ENCODE peak calls at places on chromosome 9, in five cellular contexts. One of them, this sample, is unnamed.

GRCh38 chr9:36443581-36443980 is 43.5 kb upstream of the RNF38 start:
- DNase-seq in neural progenitor cell: no peak
- DNase-seq in adrenal gland: no peak
- DNase-seq in HCT116: no peak
- DNase-seq in tibial nerve: no peak
- DNase-seq in this sample: no peak

GRCh38 chr9:134325813-134326753 is at the start of gene RXRA:
- DNase-seq in neural progenitor cell: peak; percentile 94
- DNase-seq in adrenal gland: peak; percentile 85
- DNase-seq in HCT116: no peak
- DNase-seq in tibial nerve: peak; percentile 73
- DNase-seq in this sample: peak; percentile 80

GRCh38 chr9:88110026-88110425 is 28.2 kb downstream of the SPATA31C2 start:
- DNase-seq in neural progenitor cell: no peak
- DNase-seq in adrenal gland: no peak
- DNase-seq in HCT116: no peak
- DNase-seq in tibial nerve: no peak
- DNase-seq in this sample: no peak

GRCh38 chr9:107312651-107313050 is 29.6 kb downstream of the RAD23B start:
- DNase-seq in neural progenitor cell: peak; percentile 58
- DNase-seq in adrenal gland: no peak
- DNase-seq in HCT116: no peak
- DNase-seq in tibial nerve: no peak
- DNase-seq in this sample: no peak

GRCh38 chr9:19102181-19102630 is 498 bp downstream of the HAUS6 start:
- DNase-seq in neural progenitor cell: peak; percentile 42
- DNase-seq in adrenal gland: no peak
- DNase-seq in HCT116: no peak
- DNase-seq in tibial nerve: no peak
- DNase-seq in this sample: peak; percentile 6

GRCh38 chr9:134136117-134136996 is 475 bp downstream of the WDR5 start:
- DNase-seq in neural progenitor cell: peak; percentile 63
- DNase-seq in adrenal gland: peak; percentile 32
- DNase-seq in HCT116: no peak
- DNase-seq in tibial nerve: no peak
- DNase-seq in this sample: peak; percentile 4

GRCh38 chr9:73437758-73438157 is 286.1 kb downstream of the ANXA1 start:
- DNase-seq in neural progenitor cell: no peak
- DNase-seq in adrenal gland: no peak
- DNase-seq in HCT116: peak; percentile 3
- DNase-seq in tibial nerve: no peak
- DNase-seq in this sample: no peak

GRCh38 chr9:78786794-78787193 is 489.9 kb downstream of the PSAT1 start:
- DNase-seq in neural progenitor cell: no peak
- DNase-seq in adrenal gland: no peak
- DNase-seq in HCT116: no peak
- DNase-seq in tibial nerve: no peak
- DNase-seq in this sample: no peak

GRCh38 chr9:16612627-16613026 is 257.8 kb downstream of the BNC2 start:
- DNase-seq in neural progenitor cell: no peak
- DNase-seq in adrenal gland: no peak
- DNase-seq in HCT116: no peak
- DNase-seq in tibial nerve: no peak
- DNase-seq in this sample: no peak

GRCh38 chr9:118583414-118583813 is 785.8 kb downstream of the BRINP1 start:
- DNase-seq in neural progenitor cell: no peak
- DNase-seq in adrenal gland: no peak
- DNase-seq in HCT116: no peak
- DNase-seq in tibial nerve: no peak
- DNase-seq in this sample: no peak

GRCh38 chr9:90966475-90967150 is 165.0 kb downstream of the SYK start:
- DNase-seq in neural progenitor cell: no peak
- DNase-seq in adrenal gland: no peak
- DNase-seq in HCT116: no peak
- DNase-seq in tibial nerve: no peak
- DNase-seq in this sample: no peak

GRCh38 chr9:125460883-125461475 is 199.4 kb downstream of the GAPVD1 start:
- DNase-seq in neural progenitor cell: no peak
- DNase-seq in adrenal gland: no peak
- DNase-seq in HCT116: no peak
- DNase-seq in tibial nerve: no peak
- DNase-seq in this sample: no peak

GRCh38 chr9:2120926-2121689 is 106.0 kb downstream of the SMARCA2 start:
- DNase-seq in neural progenitor cell: no peak
- DNase-seq in adrenal gland: peak; percentile 34
- DNase-seq in HCT116: peak; percentile 7
- DNase-seq in tibial nerve: no peak
- DNase-seq in this sample: peak; percentile 15

GRCh38 chr9:105713939-105714331 is 19.6 kb downstream of the TMEM38B start:
- DNase-seq in neural progenitor cell: no peak
- DNase-seq in adrenal gland: no peak
- DNase-seq in HCT116: no peak
- DNase-seq in tibial nerve: no peak
- DNase-seq in this sample: no peak

GRCh38 chr9:69502671-69503301 is 169.4 kb downstream of the APBA1 start:
- DNase-seq in neural progenitor cell: no peak
- DNase-seq in adrenal gland: no peak
- DNase-seq in HCT116: no peak
- DNase-seq in tibial nerve: no peak
- DNase-seq in this sample: no peak

GRCh38 chr9:16069671-16070586 is 517.1 kb downstream of the CCDC171 start:
- DNase-seq in neural progenitor cell: peak; percentile 33
- DNase-seq in adrenal gland: no peak
- DNase-seq in HCT116: no peak
- DNase-seq in tibial nerve: no peak
- DNase-seq in this sample: no peak

GRCh38 chr9:111975709-111976108 is 79.1 kb downstream of the UGCG start:
- DNase-seq in neural progenitor cell: peak; percentile 40
- DNase-seq in adrenal gland: peak; percentile 44
- DNase-seq in HCT116: peak; percentile 32
- DNase-seq in tibial nerve: no peak
- DNase-seq in this sample: peak; percentile 22
- TF ChIP-seq CTCF in neural progenitor cell: peak; percentile 27
- TF ChIP-seq CTCF in adrenal gland: no peak
- TF ChIP-seq CTCF in HCT116: peak; percentile 31
- TF ChIP-seq CTCF in tibial nerve: no peak
- TF ChIP-seq CTCF in this sample: no peak

GRCh38 chr9:131722260-131722659 is 17.6 kb downstream of the RAPGEF1 start:
- DNase-seq in neural progenitor cell: no peak
- DNase-seq in adrenal gland: no peak
- DNase-seq in HCT116: no peak
- DNase-seq in tibial nerve: no peak
- DNase-seq in this sample: no peak
- TF ChIP-seq CTCF in neural progenitor cell: no peak
- TF ChIP-seq CTCF in adrenal gland: no peak
- TF ChIP-seq CTCF in HCT116: no peak
- TF ChIP-seq CTCF in tibial nerve: no peak
- TF ChIP-seq CTCF in this sample: no peak

GRCh38 chr9:137174722-137175293 is 3.0 kb upstream of the TMEM210 start:
- DNase-seq in neural progenitor cell: peak; percentile 55
- DNase-seq in adrenal gland: no peak
- DNase-seq in HCT116: no peak
- DNase-seq in tibial nerve: no peak
- DNase-seq in this sample: no peak
- TF ChIP-seq CTCF in neural progenitor cell: no peak
- TF ChIP-seq CTCF in adrenal gland: no peak
- TF ChIP-seq CTCF in HCT116: no peak
- TF ChIP-seq CTCF in tibial nerve: no peak
- TF ChIP-seq CTCF in this sample: no peak

GRCh38 chr9:12698986-12699385 is 5.8 kb downstream of the TYRP1 start:
- DNase-seq in neural progenitor cell: no peak
- DNase-seq in adrenal gland: no peak
- DNase-seq in HCT116: no peak
- DNase-seq in tibial nerve: no peak
- DNase-seq in this sample: no peak
- TF ChIP-seq CTCF in neural progenitor cell: peak; percentile 26
- TF ChIP-seq CTCF in adrenal gland: no peak
- TF ChIP-seq CTCF in HCT116: no peak
- TF ChIP-seq CTCF in tibial nerve: no peak
- TF ChIP-seq CTCF in this sample: no peak

DNA sequence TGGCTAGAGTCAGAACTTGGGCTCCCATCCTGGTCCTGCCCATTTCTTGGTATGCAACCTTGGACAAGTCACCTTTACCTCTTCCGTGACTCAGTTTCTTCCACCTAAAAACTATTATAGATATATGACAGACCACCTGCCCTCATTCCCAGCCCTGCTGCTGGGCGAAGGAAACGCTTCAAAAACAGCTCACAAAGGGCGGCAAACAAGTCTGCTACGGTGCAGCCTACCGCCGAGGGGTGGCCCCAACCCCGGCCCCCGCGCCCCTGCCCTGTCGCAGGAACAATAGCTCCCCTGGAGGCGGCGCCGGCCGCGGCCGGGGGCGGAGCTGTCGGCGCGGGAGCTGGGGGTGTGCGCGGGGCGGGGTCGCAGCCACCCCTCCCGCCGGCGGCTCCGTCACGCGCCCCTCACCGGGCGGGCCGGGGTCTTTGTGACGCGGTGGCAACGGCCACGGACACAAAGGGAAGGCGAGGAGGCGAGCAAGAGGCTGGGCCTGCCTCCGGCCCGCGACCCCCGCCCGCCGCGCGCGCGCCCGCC is at the start of gene TMEFF1:
- DNase-seq in neural progenitor cell: peak; percentile 94
- DNase-seq in adrenal gland: no peak
- DNase-seq in HCT116: no peak
- DNase-seq in tibial nerve: no peak
- DNase-seq in this sample: peak; percentile 55
- TF ChIP-seq CTCF in neural progenitor cell: peak; percentile 20
- TF ChIP-seq CTCF in adrenal gland: no peak
- TF ChIP-seq CTCF in HCT116: no peak
- TF ChIP-seq CTCF in tibial nerve: no peak
- TF ChIP-seq CTCF in this sample: no peak